ENCODE peak calls at places on chromosomes 12 and 14, in four cellular contexts. H, V, G and M are unnamed samples. For H3K27me3, the result is how much of the 10 kb centered on the place peaks cover.

GRCh38 chr12:1531654-1532366 is 62.6 kb downstream of the FBXL14 start:
- DNase-seq in G (no peak), H (no peak), V (peak), M (no peak)

GRCh38 chr12:87841935-87842334 is 187.3 kb downstream of the C12orf50 start:
- DNase-seq in H (no peak), G (no peak), V (no peak), M (no peak)

GRCh38 chr14:105867961-105868599 is 341.7 kb downstream of the TMEM121 start:
- DNase-seq in G (no peak), H (no peak), V (no peak), M (no peak)

GRCh38 chr12:24911284-24911791 is 37.6 kb downstream of the BCAT1 start:
- DNase-seq in V (no peak), H (no peak), G (no peak), M (no peak)

GRCh38 chr14:52706286-52706685 is 714 bp upstream of the PSMC6 start:
- DNase-seq in G (peak), H (no peak), V (no peak), M (peak)

GRCh38 chr12:66107451-66107915 is 23.1 kb downstream of the LLPH start:
- DNase-seq in G (peak), V (peak), H (peak), M (peak)

GRCh38 chr12:47940773-47941474 is 22.5 kb upstream of the TMEM106C start:
- DNase-seq in V (no peak), H (no peak), G (no peak), M (no peak)

GRCh38 chr12:46268349-46268616 is 560 bp downstream of the SLC38A1 start:
- DNase-seq in H (no peak), G (no peak), V (no peak), M (peak)

GRCh38 chr14:24238123-24238522 is 4.3 kb downstream of the TINF2 start:
- DNase-seq in G (no peak), V (no peak), H (no peak), M (no peak)

GRCh38 chr14:91158091-91158790 is 44.4 kb downstream of the DGLUCY start:
- DNase-seq in G (no peak), V (no peak), H (no peak), M (no peak)

GRCh38 chr14:91317381-91318313 is 73.1 kb upstream of the GPR68 start:
- DNase-seq in G (peak), H (no peak), V (peak), M (peak)

GRCh38 chr12:23938422-23938821 is 11.0 kb downstream of the SOX5 start:
- DNase-seq in V (no peak), G (no peak), H (no peak), M (no peak)

GRCh38 chr12:25017336-25017735 is 68.4 kb upstream of the BCAT1 start:
- DNase-seq in H (no peak), G (no peak), V (no peak), M (no peak)

GRCh38 chr12:34303091-34303870 is 281.0 kb downstream of the ALG10 start:
- DNase-seq in H (no peak), V (no peak), G (no peak), M (no peak)
- H3K27me3 ChIP-seq in H (under half), V (under half), G (under half), M (under half)

GRCh38 chr14:61088081-61088480 is 107.0 kb downstream of the SLC38A6 start:
- DNase-seq in G (no peak), V (no peak), H (no peak), M (no peak)

GRCh38 chr14:61089126-61089750 is 108.2 kb downstream of the SLC38A6 start:
- DNase-seq in V (no peak), H (no peak), G (peak), M (no peak)

GRCh38 chr14:61091657-61092273 is 110.7 kb downstream of the SLC38A6 start:
- DNase-seq in V (no peak), H (no peak), G (no peak), M (no peak)

GRCh38 chr14:61090432-61091216 is 109.6 kb downstream of the SLC38A6 start:
- DNase-seq in G (peak), H (no peak), V (no peak), M (no peak)
- H3K9ac ChIP-seq in G (peak), H (no peak), V (no peak), M (no peak)

GRCh38 chr14:89255852-89256251 is 161.2 kb downstream of the FOXN3 start:
- DNase-seq in V (no peak), H (no peak), G (no peak), M (no peak)

GRCh38 chr14:89255012-89255411 is 162.0 kb downstream of the FOXN3 start:
- DNase-seq in V (no peak), H (no peak), G (no peak), M (no peak)

GRCh38 chr14:89256951-89257350 is 160.1 kb downstream of the FOXN3 start:
- DNase-seq in V (no peak), H (no peak), G (no peak), M (no peak)

GRCh38 chr14:89254201-89254919 is 162.7 kb downstream of the FOXN3 start:
- DNase-seq in H (no peak), G (no peak), V (no peak), M (no peak)

GRCh38 chr14:89256273-89256672 is 160.8 kb downstream of the FOXN3 start:
- DNase-seq in V (no peak), H (no peak), G (no peak), M (no peak)
- H3K27ac ChIP-seq in V (no peak), H (no peak), G (no peak), M (no peak)

DNA sequence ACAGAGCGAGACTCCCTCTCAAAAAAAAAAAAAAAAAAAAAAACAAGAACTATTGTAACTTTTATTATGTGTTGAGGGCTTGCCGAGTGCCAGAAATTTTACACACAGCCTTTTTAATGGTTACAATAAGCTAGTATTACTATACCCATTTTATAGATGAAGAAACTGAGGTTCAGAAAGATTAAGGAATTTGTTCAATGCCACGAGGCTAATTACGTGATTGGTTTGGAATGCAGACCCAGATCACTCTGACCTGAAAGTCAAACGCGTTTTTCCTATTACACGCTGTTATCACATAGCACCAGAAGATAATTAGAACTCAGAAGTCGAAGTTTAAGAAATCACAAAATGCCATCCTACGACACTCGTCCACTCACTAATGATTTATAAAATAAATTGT is 48.9 kb upstream of the RAP1B start:
- DNase-seq in V (no peak), G (no peak), H (no peak), M (no peak)
- H3K27me3 ChIP-seq in V (under half), G (under half), H (under half), M (under half)

DNA sequence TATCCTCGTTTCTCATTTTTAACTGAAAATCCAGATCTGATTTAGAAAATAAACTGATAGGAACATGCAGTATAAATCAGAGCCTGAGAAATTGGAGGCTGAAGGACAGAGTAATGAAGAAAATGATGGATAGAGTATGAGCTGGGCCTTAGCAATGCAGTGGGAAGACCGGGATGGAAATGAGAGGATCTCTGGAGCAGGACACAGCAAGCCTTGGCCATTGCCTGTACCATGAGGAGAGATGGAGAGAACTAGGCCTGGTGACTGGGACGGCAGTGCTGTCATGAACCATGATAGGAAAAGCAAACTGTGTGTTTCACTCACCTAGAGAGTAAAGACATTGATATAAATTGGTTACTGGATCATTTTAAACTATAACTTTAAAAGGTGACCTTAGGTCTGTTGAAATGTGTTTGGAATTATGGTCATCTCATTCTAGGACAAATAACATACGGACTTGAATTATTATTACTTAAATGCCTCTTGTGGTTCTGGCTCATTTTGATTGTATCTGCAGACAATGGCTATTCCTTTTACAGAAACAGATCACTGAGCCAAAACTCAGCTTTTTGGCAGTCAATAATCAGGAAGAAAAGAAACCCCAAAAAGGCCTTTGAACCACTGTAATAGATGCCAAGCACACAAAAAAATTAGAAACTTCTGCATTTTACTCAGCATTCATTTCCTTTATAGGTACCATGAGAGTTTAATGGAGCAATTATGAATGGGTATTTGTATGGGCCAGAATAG is 251.9 kb upstream of the PRKD1 start:
- DNase-seq in V (no peak), G (no peak), H (no peak), M (no peak)
- H3K9ac ChIP-seq in V (no peak), G (no peak), H (peak), M (no peak)

DNA sequence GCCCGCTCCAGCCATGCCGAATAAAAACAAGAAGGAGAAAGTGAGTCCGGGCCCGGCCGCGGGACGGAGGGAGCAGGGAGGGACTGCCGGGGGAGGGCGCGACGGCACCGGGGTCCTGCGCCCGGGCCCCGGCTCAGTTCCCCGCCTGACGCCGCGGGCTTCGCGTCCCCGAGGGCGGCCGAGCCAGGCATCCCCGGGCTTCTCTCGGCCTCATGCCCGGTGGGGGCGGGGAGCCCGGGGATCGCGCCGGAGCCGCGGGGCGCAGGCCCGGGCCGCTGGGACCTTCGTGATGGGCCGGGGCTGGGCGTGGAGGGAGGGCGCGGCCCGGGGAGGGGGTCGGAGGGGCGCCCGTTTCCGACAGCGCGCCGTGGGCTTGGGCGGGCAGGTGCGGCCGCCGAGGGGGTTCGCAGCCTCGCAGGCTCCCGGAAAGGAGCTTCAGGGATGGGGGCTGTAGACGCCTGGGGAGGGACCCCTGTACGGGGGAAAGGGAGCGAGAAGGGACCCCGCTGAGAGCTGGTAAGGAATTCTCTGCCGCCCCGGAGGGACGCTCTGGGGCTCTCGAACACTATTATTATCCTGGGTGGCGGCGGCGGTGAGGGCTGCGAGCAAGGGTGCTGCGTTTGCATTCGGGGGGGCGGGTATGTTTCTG is 496 bp downstream of the PPP2R5C start:
- DNase-seq in H (peak), V (peak), G (peak), M (peak)
- H3K27ac ChIP-seq in H (no peak), V (no peak), G (peak), M (peak)

DNA sequence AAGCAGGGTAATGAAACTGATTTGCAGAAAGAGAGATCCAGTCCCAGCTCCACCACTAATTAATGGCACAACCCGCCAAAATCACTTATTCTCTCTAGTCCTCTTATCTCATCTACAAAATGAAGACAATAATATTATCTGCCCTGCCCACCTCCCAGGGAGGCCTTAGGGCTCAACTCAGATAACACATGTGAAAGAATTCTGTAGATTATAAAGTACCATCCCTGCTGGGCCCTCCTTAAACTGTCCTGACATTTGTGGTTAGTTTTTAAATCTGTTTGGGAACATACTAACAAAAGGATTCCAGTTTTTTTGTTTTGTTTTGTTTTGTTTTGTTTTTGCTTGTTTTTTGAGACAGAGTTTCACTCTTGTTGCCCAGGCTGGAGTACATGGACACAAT is 7.3 kb downstream of the POMT2 start:
- DNase-seq in G (no peak), V (peak), H (no peak), M (no peak)
- H3K27me3 ChIP-seq in G (under half), V (under half), H (under half), M (under half)

DNA sequence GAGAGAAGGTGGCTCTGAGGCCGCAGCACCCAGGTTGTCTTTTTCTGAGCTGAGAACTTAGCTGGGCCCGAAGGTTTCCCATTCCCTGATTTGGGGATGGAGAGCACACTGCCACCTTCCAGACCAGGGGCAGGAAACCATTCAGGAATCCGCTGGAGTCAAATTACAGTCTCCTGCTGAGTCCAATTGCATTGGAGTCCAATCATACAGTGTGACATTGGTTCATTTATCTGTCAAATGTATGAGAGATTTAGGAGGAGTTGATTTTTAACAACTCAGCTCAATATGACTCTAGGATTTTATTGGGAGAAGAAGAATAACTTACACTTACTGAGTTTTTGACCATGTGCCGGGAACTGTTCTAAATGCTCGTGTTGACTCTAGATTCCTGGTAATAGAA is 11.6 kb downstream of the SYNDIG1L start:
- DNase-seq in V (no peak), G (no peak), H (no peak), M (no peak)
- H3K9ac ChIP-seq in V (no peak), G (no peak), H (no peak), M (no peak)